ENCODE peak calls at places on chromosomes 7 and 10, in ten cellular contexts. S is memory B cell, V is iPS DF 19.7, O is GM18507, I is HS-5, C is endothelial cell of umbilical vein, W is H1, Q is GM12892, D is colonic mucosa, F is occipital lobe. L is an unnamed sample.

GRCh38 chr7:101554584-101555268 is 74.4 kb downstream of the MYL10 start:
- DNase-seq in D (no peak), F (no peak), I (no peak), Q (no peak), W (no peak), V (no peak), C (no peak), S (no peak), O (no peak), L (no peak)

GRCh38 chr10:103715430-103715829 is 139.9 kb downstream of the SH3PXD2A start:
- DNase-seq in C (no peak), D (no peak), Q (no peak), W (no peak), O (no peak), S (no peak), I (peak), F (no peak), V (no peak), L (no peak)

GRCh38 chr10:78630944-78631838 is 437.6 kb upstream of the ZMIZ1 start:
- DNase-seq in W (no peak), I (no peak), O (no peak), F (no peak), C (no peak), Q (no peak), D (no peak), S (no peak), V (no peak), L (no peak)

GRCh38 chr7:143047327-143047726 is 4.8 kb upstream of the OR6V1 start:
- DNase-seq in C (no peak), D (no peak), F (no peak), S (no peak), Q (no peak), V (no peak), W (no peak), I (no peak), O (no peak), L (no peak)

GRCh38 chr7:5629941-5630340 is 151.5 kb downstream of the RNF216 start:
- DNase-seq in D (no peak), V (no peak), Q (no peak), I (peak), F (peak), W (no peak), O (no peak), S (no peak), C (peak), L (no peak)

GRCh38 chr10:3096149-3096548 is 28.8 kb downstream of the PFKP start:
- DNase-seq in F (no peak), I (no peak), V (no peak), Q (no peak), S (no peak), O (no peak), W (no peak), C (no peak), D (no peak), L (no peak)

GRCh38 chr10:43322321-43322720 is 49.1 kb upstream of the FXYD4 start:
- DNase-seq in F (no peak), I (no peak), S (no peak), C (no peak), V (no peak), W (no peak), D (peak), O (no peak), Q (no peak), L (peak)

GRCh38 chr7:95472521-95473160 is 13.1 kb upstream of the ASB4 start:
- DNase-seq in Q (no peak), V (no peak), I (no peak), C (no peak), O (no peak), W (no peak), S (no peak), F (no peak), D (no peak), L (no peak)

GRCh38 chr7:109745677-109746410 is 1176.2 kb downstream of the DNAJB9 start:
- DNase-seq in I (no peak), O (no peak), W (no peak), D (no peak), F (no peak), C (no peak), V (no peak), S (no peak), Q (no peak), L (no peak)

GRCh38 chr10:554182-554848 is 135.2 kb downstream of the DIP2C start:
- DNase-seq in S (no peak), I (no peak), W (no peak), V (no peak), F (no peak), O (no peak), C (peak), Q (no peak), D (no peak), L (no peak)

GRCh38 chr10:99976886-99977391 is 32.8 kb downstream of the DNMBP start:
- DNase-seq in W (no peak), I (peak), C (peak), O (no peak), Q (no peak), D (no peak), S (no peak), F (no peak), V (no peak), L (no peak)

GRCh38 chr10:89138755-89139154 is 68.4 kb downstream of the CH25H start:
- DNase-seq in F (no peak), Q (no peak), V (no peak), D (no peak), C (no peak), I (no peak), S (no peak), O (no peak), W (no peak), L (no peak)

GRCh38 chr7:121961491-121961890 is 88.5 kb downstream of the PTPRZ1 start:
- DNase-seq in F (no peak), D (no peak), W (no peak), Q (no peak), V (no peak), O (no peak), C (no peak), S (no peak), I (no peak), L (no peak)

GRCh38 chr10:79490400-79491081 is 21.8 kb upstream of the EIF5AL1 start:
- DNase-seq in I (no peak), W (no peak), S (no peak), C (no peak), Q (no peak), V (no peak), F (no peak), D (no peak), O (no peak), L (no peak)

GRCh38 chr7:135712182-135712782 is 15.7 kb downstream of the SLC13A4 start:
- DNase-seq in D (no peak), W (no peak), Q (no peak), V (no peak), O (no peak), F (no peak), S (no peak), C (no peak), I (no peak), L (no peak)

GRCh38 chr7:1664711-1665591 is 5.1 kb upstream of the ELFN1 start:
- DNase-seq in O (peak), F (peak), Q (peak), I (no peak), S (peak), C (peak), V (no peak), D (peak), W (no peak), L (peak)

GRCh38 chr10:90986136-90986760 is 65.4 kb upstream of the ANKRD1 start:
- DNase-seq in Q (no peak), V (no peak), D (no peak), I (no peak), C (no peak), W (no peak), S (no peak), O (no peak), F (no peak), L (no peak)

GRCh38 chr7:55191926-55192692 is 173.0 kb upstream of the LANCL2 start:
- DNase-seq in W (no peak), S (no peak), F (no peak), V (peak), C (peak), O (no peak), Q (no peak), I (no peak), D (no peak), L (no peak)

GRCh38 chr10:102247724-102248123 is 2.4 kb downstream of the GBF1 start:
- DNase-seq in I (no peak), V (no peak), O (no peak), W (no peak), F (no peak), S (no peak), D (no peak), C (no peak), Q (no peak), L (no peak)

GRCh38 chr10:94049911-94050310 is 56.2 kb downstream of the PLCE1 start:
- DNase-seq in S (no peak), F (no peak), C (no peak), Q (no peak), W (no peak), O (no peak), I (no peak), D (no peak), V (no peak), L (no peak)

GRCh38 chr10:105150486-105150885 is 509.4 kb downstream of the SORCS3 start:
- DNase-seq in W (no peak), D (no peak), I (no peak), F (no peak), S (no peak), V (no peak), Q (no peak), C (no peak), O (no peak), L (no peak)

GRCh38 chr10:36675458-36675880 is 449.9 kb upstream of the ANKRD30A start:
- DNase-seq in S (no peak), O (no peak), Q (no peak), F (no peak), C (no peak), V (no peak), D (no peak), W (no peak), I (peak), L (no peak)

GRCh38 chr7:7426686-7427085 is 109.0 kb downstream of the COL28A1 start:
- DNase-seq in S (no peak), V (no peak), D (no peak), W (no peak), C (no peak), I (no peak), F (no peak), Q (no peak), O (no peak), L (no peak)

GRCh38 chr7:87105401-87105800 is 45.9 kb upstream of the ELAPOR2 start:
- DNase-seq in D (no peak), I (no peak), F (no peak), V (no peak), Q (no peak), O (no peak), C (no peak), W (no peak), S (no peak), L (no peak)

GRCh38 chr10:94123253-94123995 is 129.7 kb downstream of the PLCE1 start:
- DNase-seq in I (peak), Q (no peak), F (no peak), W (peak), V (no peak), O (no peak), S (no peak), C (no peak), D (no peak), L (no peak)

GRCh38 chr7:7810380-7810779 is 92.0 kb upstream of the RPA3 start:
- DNase-seq in O (no peak), Q (no peak), F (no peak), V (no peak), I (no peak), W (no peak), S (no peak), C (no peak), D (no peak), L (no peak)

GRCh38 chr7:23967949-23968599 is 258.1 kb downstream of the STK31 start:
- DNase-seq in S (no peak), D (no peak), O (no peak), F (no peak), C (no peak), I (no peak), W (no peak), Q (no peak), V (no peak), L (no peak)